ENCODE peak calls at places on chromosomes 1 and 21, in six cellular contexts. N is astrocyte of the spinal cord; Y is CD8-positive, alpha-beta T cell; W is esophagus squamous epithelium; H is neural progenitor cell; B is pancreas. X is an unnamed sample.

GRCh38 chr1:245752551-245752950 is 597.8 kb downstream of the KIF26B start:
- DNase-seq in W (no peak), H (no peak), Y (no peak), B (no peak), N (no peak), X (no peak)

GRCh38 chr1:54355931-54356679 is 50.1 kb downstream of the SSBP3 start:
- DNase-seq in Y (no peak), N (no peak), B (no peak), W (no peak), H (peak; percentile 66), X (peak; percentile 52)

GRCh38 chr1:60757485-60757884 is 324.9 kb upstream of the NFIA start:
- DNase-seq in H (no peak), B (no peak), W (no peak), N (no peak), Y (no peak), X (no peak)

GRCh38 chr1:223748773-223749733 is 36.7 kb downstream of the CAPN2 start:
- DNase-seq in N (peak; percentile 72), H (peak; percentile 81), W (no peak), Y (peak; percentile 62), B (peak; percentile 54), X (peak; percentile 61)

GRCh38 chr1:165650981-165651625 is 20.1 kb downstream of the MGST3 start:
- DNase-seq in Y (no peak), B (no peak), W (no peak), N (peak; percentile 26), H (no peak), X (no peak)

GRCh38 chr1:84344286-84344685 is 42.8 kb downstream of the SAMD13 start:
- DNase-seq in W (no peak), N (peak; percentile 37), Y (no peak), H (no peak), B (no peak), X (no peak)

GRCh38 chr1:112449630-112449983 is 53.6 kb downstream of the CTTNBP2NL start:
- DNase-seq in B (no peak), W (no peak), N (no peak), H (no peak), Y (no peak), X (no peak)

GRCh38 chr1:183859865-183860264 is 54.9 kb downstream of the RGL1 start:
- DNase-seq in B (no peak), H (no peak), N (peak; percentile 45), Y (no peak), W (no peak), X (peak; percentile 64)

GRCh38 chr21:36688324-36688723 is 10.6 kb upstream of the SIM2 start:
- DNase-seq in Y (no peak), B (no peak), W (no peak), N (no peak), H (no peak), X (no peak)

GRCh38 chr1:163528710-163529348 is 207.1 kb downstream of the NUF2 start:
- DNase-seq in N (peak; percentile 40), B (peak; percentile 17), H (peak; percentile 13), Y (no peak), W (no peak), X (peak; percentile 39)

GRCh38 chr1:110240476-110241210 is 30.5 kb downstream of the KCNC4 start:
- DNase-seq in B (peak; percentile 41), W (no peak), Y (no peak), N (no peak), H (peak; percentile 34), X (no peak)

GRCh38 chr1:97827887-97828286 is 92.9 kb downstream of the DPYD start:
- DNase-seq in Y (no peak), B (no peak), N (peak; percentile 14), H (peak; percentile 36), W (no peak), X (no peak)

GRCh38 chr1:8460784-8461183 is 142.9 kb downstream of the SLC45A1 start:
- DNase-seq in H (peak; percentile 46), N (no peak), B (no peak), W (no peak), Y (no peak), X (no peak)

GRCh38 chr1:17162941-17163340 is 42.0 kb upstream of the PADI1 start:
- DNase-seq in N (no peak), H (no peak), Y (no peak), B (no peak), W (no peak), X (no peak)

GRCh38 chr1:115429242-115429641 is 91.2 kb upstream of the NGF start:
- DNase-seq in N (peak; percentile 60), W (no peak), B (no peak), Y (no peak), H (no peak), X (no peak)

GRCh38 chr1:46615735-46616134 is 876 bp downstream of the MOB3C start:
- DNase-seq in W (no peak), H (no peak), B (no peak), N (no peak), Y (no peak), X (no peak)

GRCh38 chr1:192993426-192994085 is 65.6 kb downstream of the UCHL5 start:
- DNase-seq in B (no peak), Y (no peak), N (peak; percentile 27), W (no peak), H (no peak), X (peak; percentile 53)

GRCh38 chr1:118933051-118933781 is 54.9 kb downstream of the TBX15 start:
- DNase-seq in N (no peak), H (no peak), Y (no peak), B (no peak), W (no peak), X (no peak)

GRCh38 chr1:212749924-212750535 is 41.5 kb downstream of the NSL1 start:
- DNase-seq in H (peak; percentile 70), N (peak; percentile 70), W (no peak), B (no peak), Y (no peak), X (peak; percentile 75)
- TF ChIP-seq CTCF in H (peak; percentile 89), N (peak; percentile 76), W (peak; percentile 61), B (peak; percentile 32), Y (peak; percentile 75), X (peak; percentile 80)

GRCh38 chr1:218163371-218163770 is 121.7 kb upstream of the RRP15 start:
- DNase-seq in W (no peak), N (no peak), H (no peak), Y (no peak), B (no peak), X (no peak)
- H3K4me3 ChIP-seq in W (no peak overlapping the region), N (no peak overlapping the region), H (peak overlapping the region; percentile 90), Y (no peak overlapping the region), B (no peak overlapping the region), X (no peak overlapping the region)

GRCh38 chr1:202213361-202214088 is 19.9 kb downstream of the LGR6 start:
- DNase-seq in H (peak; percentile 64), Y (no peak), W (no peak), N (no peak), B (no peak), X (no peak)
- TF ChIP-seq CTCF in H (peak; percentile 58), Y (no peak), W (peak; percentile 4), N (peak; percentile 45), B (no peak), X (peak; percentile 25)

GRCh38 chr1:31717341-31717740 is 13.5 kb upstream of the COL16A1 start:
- DNase-seq in B (no peak), Y (no peak), W (no peak), N (no peak), H (no peak), X (no peak)

GRCh38 chr1:31715097-31715872 is 11.5 kb upstream of the COL16A1 start:
- DNase-seq in H (peak; percentile 93), W (no peak), B (peak; percentile 82), Y (no peak), N (peak; percentile 91), X (peak; percentile 92)

GRCh38 chr1:31714442-31715096 is 10.8 kb upstream of the COL16A1 start:
- DNase-seq in H (peak; percentile 88), B (no peak), N (peak; percentile 75), W (no peak), Y (no peak), X (peak; percentile 91)

GRCh38 chr1:31718519-31718918 is 14.7 kb upstream of the COL16A1 start:
- DNase-seq in Y (no peak), W (no peak), B (no peak), N (no peak), H (no peak), X (no peak)

GRCh38 chr1:31715873-31716220 is 12.0 kb upstream of the COL16A1 start:
- DNase-seq in W (no peak), Y (no peak), H (no peak), B (no peak), N (no peak), X (no peak)
- H3K4me3 ChIP-seq in W (peak overlapping the region; percentile 43), Y (peak overlapping the region; percentile 30), H (peak overlapping the region; percentile 50), B (no peak overlapping the region), N (no peak overlapping the region), X (peak overlapping the region; percentile 35)

X was measured in fibroblast of villous mesenchyme.